ENCODE peak calls at places on chromosomes 1 and 21, in seven cellular contexts. O is stimulated activated CD8-positive, alpha-beta memory T cell treated with anti-CD3 and anti-CD28 coated beads, Interleukin-15, amount 100 ng/mL, for 4 hours; R is NCI-H1417; P is AG04450; X is GM23248; V is SJSA1; U is activated CD4-positive, alpha-beta T cell treated with anti-CD3 and anti-CD28 coated beads, Interleukin-2, amount 10 ng/mL, durations not matched to agents 7 days and 5 days. K is an unnamed sample.

GRCh38 chr1:213094446-213094845 is 43.4 kb downstream of the RPS6KC1 start:
- DNase-seq in O (no peak), R (no peak), P (no peak), X (no peak), V (no peak), U (no peak), K (no peak)

GRCh38 chr1:226495716-226496115 is 52.8 kb upstream of the STUM start:
- DNase-seq in O (no peak), R (no peak), P (no peak), X (no peak), V (no peak), U (no peak), K (no peak)

GRCh38 chr1:109493805-109494539 is at the start of gene CYB561D1:
- DNase-seq in O (peak), R (peak), P (no peak), X (peak), V (peak), U (peak), K (peak)

GRCh38 chr1:34320081-34320480 is 143.4 kb downstream of the C1orf94 start:
- DNase-seq in O (no peak), R (no peak), P (no peak), X (peak), V (peak), U (no peak), K (no peak)

GRCh38 chr1:1361982-1362423 is 3.6 kb upstream of the MXRA8 start:
- DNase-seq in O (no peak), R (no peak), P (peak), X (peak), V (peak), U (no peak), K (no peak)

GRCh38 chr1:28365864-28366263 is 3.7 kb upstream of the PHACTR4 start:
- DNase-seq in O (no peak), R (peak), P (no peak), X (no peak), V (no peak), U (no peak), K (no peak)

GRCh38 chr1:226711976-226712778 is 26.9 kb downstream of the ITPKB start:
- DNase-seq in O (no peak), R (no peak), P (no peak), X (no peak), V (no peak), U (peak), K (no peak)

GRCh38 chr1:19744886-19745285 is 54.8 kb downstream of the TMCO4 start:
- DNase-seq in O (no peak), R (no peak), P (no peak), X (no peak), V (no peak), U (no peak), K (no peak)

GRCh38 chr1:229098903-229099578 is 171.9 kb upstream of the RAB4A start:
- DNase-seq in O (no peak), R (no peak), P (no peak), X (no peak), V (no peak), U (no peak), K (no peak)

GRCh38 chr1:108829498-108829916 is 27.4 kb downstream of the AKNAD1 start:
- DNase-seq in O (no peak), R (peak), P (no peak), X (peak), V (peak), U (no peak), K (peak)

GRCh38 chr1:207428783-207429182 is 25.3 kb upstream of the CR2 start:
- DNase-seq in O (no peak), R (no peak), P (no peak), X (no peak), V (no peak), U (no peak), K (no peak)

GRCh38 chr1:59422921-59423575 is 126.2 kb downstream of the FGGY start:
- DNase-seq in O (no peak), R (no peak), P (no peak), X (peak), V (no peak), U (no peak), K (no peak)

GRCh38 chr21:41932576-41933258 is 21.1 kb downstream of the C2CD2 start:
- DNase-seq in O (no peak), R (no peak), P (no peak), X (peak), V (no peak), U (no peak), K (no peak)

GRCh38 chr1:6967431-6968079 is 182.3 kb downstream of the CAMTA1 start:
- DNase-seq in O (no peak), R (no peak), P (no peak), X (peak), V (no peak), U (no peak), K (no peak)

GRCh38 chr1:150789396-150789795 is 18.7 kb downstream of the CTSK start:
- DNase-seq in O (no peak), R (no peak), P (no peak), X (peak), V (no peak), U (no peak), K (no peak)

GRCh38 chr1:209936125-209936524 is 1.9 kb upstream of the SYT14 start:
- DNase-seq in O (no peak), R (no peak), P (no peak), X (no peak), V (no peak), U (no peak), K (no peak)

GRCh38 chr1:204972461-204972860 is 70.6 kb upstream of the CNTN2 start:
- DNase-seq in O (no peak), R (no peak), P (no peak), X (peak), V (no peak), U (no peak), K (no peak)

GRCh38 chr21:41369915-41370839 is 8.3 kb downstream of the MX2 start:
- DNase-seq in O (no peak), R (no peak), P (no peak), X (no peak), V (no peak), U (peak), K (no peak)

GRCh38 chr21:39799178-39799577 is 54.2 kb downstream of the IGSF5 start:
- DNase-seq in O (no peak), R (no peak), P (no peak), X (no peak), V (no peak), U (no peak), K (no peak)

GRCh38 chr1:57590978-57591377 is 167.1 kb upstream of the DAB1 start:
- DNase-seq in O (no peak), R (no peak), P (no peak), X (no peak), V (no peak), U (no peak), K (no peak)

GRCh38 chr1:47865881-47866535 is 131.2 kb downstream of the TRABD2B start:
- DNase-seq in O (no peak), R (no peak), P (no peak), X (no peak), V (no peak), U (no peak), K (no peak)

GRCh38 chr1:154178006-154178405 is 13.9 kb downstream of the TPM3 start:
- DNase-seq in O (no peak), R (no peak), P (no peak), X (peak), V (no peak), U (no peak), K (no peak)

GRCh38 chr1:15245593-15246325 is 1.3 kb upstream of the FHAD1 start:
- DNase-seq in O (no peak), R (no peak), P (no peak), X (peak), V (no peak), U (no peak), K (no peak)

GRCh38 chr1:84174051-84174556 is 30.0 kb downstream of the PRKACB start:
- DNase-seq in O (no peak), R (no peak), P (no peak), X (peak), V (peak), U (no peak), K (peak)

GRCh38 chr1:27332536-27333281 is 9.1 kb upstream of the SYTL1 start:
- DNase-seq in O (no peak), R (peak), P (no peak), X (peak), V (no peak), U (peak), K (no peak)

GRCh38 chr1:44112486-44112885 is 6.1 kb upstream of the KLF17 start:
- DNase-seq in O (no peak), R (no peak), P (no peak), X (peak), V (no peak), U (no peak), K (no peak)

GRCh38 chr1:12013317-12013588 is 6.0 kb upstream of the MIIP start:
- DNase-seq in O (no peak), R (no peak), P (no peak), X (no peak), V (no peak), U (no peak), K (no peak)

K was measured in HS-27A.